ENCODE peak calls at places on chromosomes 2 and 18, in ten cellular contexts. C, A, W, X, N, I, U, F, H and V are unnamed samples. For H3K4me1, the result is how much of the 10 kb centered on the place peaks cover.

GRCh38 chr2:1817256-1818127 is 73.2 kb upstream of the PXDN start:
- DNase-seq in H (peak), N (peak), F (no peak), I (peak), X (peak), C (peak), W (peak), U (peak), A (peak), V (peak)

GRCh38 chr2:94997981-94998920 is 27.3 kb upstream of the MAL start:
- DNase-seq in X (no peak), W (no peak), I (no peak), C (no peak), U (no peak), H (peak), A (no peak), F (no peak), N (no peak), V (no peak)

GRCh38 chr2:134193006-134193405 is 60.9 kb upstream of the MGAT5 start:
- DNase-seq in F (no peak), X (peak), C (no peak), A (no peak), N (peak), H (no peak), U (no peak), W (peak), I (peak), V (no peak)

GRCh38 chr2:48364100-48364499 is 165.9 kb upstream of the STON1 start:
- DNase-seq in H (no peak), F (no peak), N (no peak), X (peak), U (no peak), A (no peak), C (no peak), W (peak), I (no peak), V (no peak)

GRCh38 chr2:86254576-86255538 is 55.6 kb downstream of the MRPL35 start:
- DNase-seq in F (no peak), N (no peak), C (no peak), A (no peak), H (no peak), U (no peak), I (no peak), X (peak), W (no peak), V (peak)

GRCh38 chr18:32530947-32531651 is 60.4 kb upstream of the GAREM1 start:
- DNase-seq in U (no peak), X (peak), A (no peak), C (no peak), N (peak), W (peak), I (peak), F (no peak), H (no peak), V (peak)

GRCh38 chr2:44087714-44088092 is 81.0 kb upstream of the PPM1B start:
- DNase-seq in U (no peak), N (no peak), H (no peak), C (peak), A (no peak), F (no peak), I (no peak), X (no peak), W (no peak), V (peak)

GRCh38 chr18:68466714-68467113 is 248.2 kb downstream of the TMX3 start:
- DNase-seq in A (no peak), I (no peak), H (no peak), N (no peak), U (no peak), F (no peak), X (no peak), W (no peak), C (no peak), V (no peak)

GRCh38 chr2:112065966-112066365 is 10.9 kb downstream of the TMEM87B start:
- DNase-seq in F (no peak), C (no peak), A (no peak), U (no peak), N (peak), W (peak), I (peak), H (no peak), X (peak), V (no peak)

GRCh38 chr2:70367722-70368323 is 66.0 kb upstream of the FAM136A start:
- DNase-seq in W (no peak), H (peak), I (peak), U (peak), A (no peak), N (no peak), F (no peak), C (peak), X (peak), V (peak)

GRCh38 chr2:172195836-172196376 is 93.2 kb upstream of the DLX2 start:
- DNase-seq in H (no peak), C (no peak), N (no peak), I (no peak), W (peak), A (no peak), U (no peak), X (peak), F (no peak), V (peak)

GRCh38 chr18:26133652-26134051 is at the start of gene PSMA8:
- DNase-seq in X (peak), H (peak), C (peak), A (no peak), I (no peak), F (no peak), U (no peak), N (no peak), W (no peak), V (no peak)

GRCh38 chr2:84849271-84849952 is 31.5 kb downstream of the TRABD2A start:
- DNase-seq in F (no peak), A (no peak), C (no peak), W (peak), I (peak), X (peak), N (no peak), H (no peak), U (no peak), V (no peak)

GRCh38 chr2:99725810-99726209 is 236.0 kb upstream of the REV1 start:
- DNase-seq in C (no peak), N (no peak), F (no peak), H (no peak), A (peak), W (peak), X (no peak), I (no peak), U (no peak), V (no peak)
- TF ChIP-seq CTCF in C (peak), N (peak), F (no peak), H (peak), A (peak), W (peak), X (no peak), I (peak), U (no peak), V (no peak)

GRCh38 chr2:68768951-68769350 is 34.3 kb downstream of the ARHGAP25 start:
- DNase-seq in F (no peak), A (no peak), U (no peak), X (no peak), C (no peak), W (no peak), I (no peak), H (no peak), N (no peak), V (no peak)

GRCh38 chr2:68771211-68771721 is 36.7 kb downstream of the ARHGAP25 start:
- DNase-seq in I (peak), N (peak), F (no peak), H (no peak), W (no peak), X (no peak), C (no peak), U (no peak), A (no peak), V (no peak)

GRCh38 chr2:68772109-68772508 is 37.5 kb downstream of the ARHGAP25 start:
- DNase-seq in H (no peak), X (no peak), W (no peak), A (no peak), N (no peak), C (no peak), F (no peak), U (no peak), I (no peak), V (no peak)

GRCh38 chr2:68769586-68770270 is 35.1 kb downstream of the ARHGAP25 start:
- DNase-seq in A (no peak), F (no peak), X (peak), W (no peak), C (no peak), N (no peak), I (peak), H (no peak), U (no peak), V (no peak)

DNA sequence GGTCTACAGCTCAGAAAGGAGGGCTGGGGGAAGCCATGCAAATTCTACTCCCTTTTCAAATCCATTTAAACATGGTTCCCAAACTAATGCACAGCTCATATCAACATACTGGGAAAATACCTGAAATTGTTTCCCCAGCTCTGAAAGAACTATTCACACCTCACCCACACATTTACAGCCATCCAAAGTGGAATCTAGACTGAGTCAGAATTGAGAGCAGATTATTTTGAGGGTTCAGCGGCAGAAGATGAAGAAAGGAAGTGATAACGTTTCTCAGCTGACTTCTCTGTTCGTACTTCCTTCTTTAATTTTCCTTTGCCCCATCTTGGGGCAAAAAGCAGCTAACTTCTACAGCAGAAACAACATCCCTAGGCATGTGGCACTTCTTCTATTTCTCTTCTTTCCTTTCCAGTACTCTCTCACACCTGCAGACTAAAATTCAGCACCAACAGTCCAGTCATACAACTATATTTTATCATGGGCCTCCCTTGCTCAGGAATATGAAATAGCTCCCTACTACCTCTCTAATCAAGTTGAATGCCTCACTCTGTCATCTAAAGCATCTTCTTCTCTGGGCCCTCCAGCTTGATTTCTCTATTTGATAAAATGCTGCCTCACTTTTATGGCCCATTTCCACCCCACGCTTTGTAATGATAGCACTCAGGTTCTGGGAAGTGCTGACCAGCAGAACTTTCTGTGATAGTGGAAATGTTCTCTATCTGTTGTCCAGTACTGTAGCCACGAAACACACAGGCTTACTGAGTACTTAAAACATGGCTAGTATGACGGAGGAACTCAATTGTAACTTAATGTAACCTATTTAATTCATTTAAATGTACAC is 35.9 kb downstream of the ARHGAP25 start:
- DNase-seq in N (peak), I (peak), H (no peak), C (no peak), F (no peak), X (peak), A (no peak), U (no peak), W (no peak), V (no peak)
- H3K4me1 ChIP-seq in N (under half), I (under half), H (under half), C (under half), F (half or more), X (under half), A (under half), U (under half), W (under half), V (under half)

GRCh38 chr18:63237911-63238710 is 81.5 kb downstream of the BCL2 start:
- DNase-seq in W (peak), N (peak), I (peak), X (peak), U (peak), C (peak), A (no peak), F (no peak), H (peak), V (no peak)

GRCh38 chr18:63237486-63237885 is 82.1 kb downstream of the BCL2 start:
- DNase-seq in X (no peak), I (peak), U (no peak), N (no peak), C (no peak), W (peak), H (no peak), F (no peak), A (no peak), V (no peak)

GRCh38 chr18:63240541-63241316 is 78.8 kb downstream of the BCL2 start:
- DNase-seq in A (no peak), I (no peak), H (no peak), N (no peak), C (no peak), U (no peak), X (no peak), F (no peak), W (no peak), V (no peak)

GRCh38 chr18:63236990-63237389 is 82.6 kb downstream of the BCL2 start:
- DNase-seq in N (no peak), C (no peak), W (no peak), H (no peak), A (no peak), U (no peak), X (no peak), I (no peak), F (no peak), V (no peak)

DNA sequence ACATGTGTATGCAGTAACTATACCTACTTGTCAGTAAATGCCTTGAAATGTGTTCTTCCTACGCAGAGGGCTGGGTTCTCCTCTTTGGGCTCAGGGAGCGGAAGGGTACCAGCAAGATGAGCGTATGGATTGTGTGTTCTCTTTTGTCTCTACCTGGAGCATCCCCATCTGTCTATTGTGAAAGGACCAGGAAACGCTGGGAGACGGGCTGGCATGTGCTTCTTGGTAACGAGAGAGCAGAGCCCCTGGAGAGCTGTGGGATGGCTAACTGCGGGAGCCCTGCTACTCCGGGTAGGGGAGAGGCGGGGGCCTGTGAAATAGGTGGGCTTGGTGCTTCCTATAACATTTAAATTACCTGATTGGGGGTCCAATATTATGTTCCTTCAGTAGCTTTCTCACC is 80.9 kb downstream of the BCL2 start:
- DNase-seq in I (peak), A (no peak), F (no peak), N (no peak), X (no peak), W (no peak), H (peak), C (peak), U (no peak), V (no peak)
- H3K9ac ChIP-seq in I (no peak), A (no peak), F (no peak), N (peak), X (no peak), W (no peak), H (no peak), C (no peak), U (no peak), V (peak)

DNA sequence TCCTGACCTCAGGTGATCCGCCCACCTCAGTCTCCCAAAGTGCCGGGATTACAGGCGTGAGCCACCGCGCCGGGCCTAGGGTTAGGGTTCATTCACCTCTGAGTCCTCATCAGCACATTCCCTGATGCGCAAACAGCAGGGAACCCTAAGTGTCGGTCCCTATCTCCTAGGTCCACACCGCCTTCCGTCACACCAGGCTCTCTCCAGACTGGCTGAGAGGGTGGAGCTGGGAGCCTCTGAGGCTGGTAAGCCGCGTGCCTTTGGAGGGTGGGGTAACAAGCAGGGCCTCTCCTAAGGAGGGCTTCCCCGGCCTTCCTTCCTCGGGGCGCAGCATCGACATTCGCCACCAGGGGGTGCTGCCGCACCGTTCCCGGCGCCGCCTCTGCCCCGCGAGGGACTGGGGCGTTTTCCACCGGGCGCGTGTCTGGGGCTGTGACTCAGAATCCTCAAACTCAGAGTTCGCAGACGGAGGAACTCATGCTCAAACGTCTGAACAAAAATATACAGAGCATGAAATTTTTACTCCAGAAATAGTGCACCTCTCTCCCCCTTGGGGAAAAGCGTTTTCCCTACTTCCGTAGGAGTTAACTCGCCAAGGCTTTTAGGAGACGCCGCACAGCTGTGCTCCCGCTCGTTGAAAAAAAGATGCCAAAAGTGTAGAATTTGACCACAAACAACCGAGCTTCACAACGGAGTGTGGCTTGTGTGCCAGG is 63.9 kb upstream of the ASAP2 start:
- DNase-seq in A (peak), I (peak), H (peak), W (peak), C (peak), F (no peak), N (peak), X (peak), U (peak), V (peak)
- TF ChIP-seq CTCF in A (peak), I (peak), H (peak), W (peak), C (peak), F (peak), N (peak), X (peak), U (peak), V (peak)

GRCh38 chr2:715847-716573 is 38.8 kb upstream of the TMEM18 start:
- DNase-seq in F (no peak), U (peak), W (peak), N (no peak), H (no peak), A (peak), X (no peak), C (peak), I (no peak), V (no peak)
- H3K4me1 ChIP-seq in F (under half), U (under half), W (under half), N (under half), H (under half), A (under half), X (under half), C (under half), I (under half), V (under half)

GRCh38 chr2:14418110-14418509 is 214.4 kb upstream of the LRATD1 start:
- DNase-seq in W (no peak), A (no peak), N (peak), I (peak), H (no peak), U (no peak), X (no peak), F (no peak), C (no peak), V (no peak)

GRCh38 chr2:14422426-14422825 is 210.1 kb upstream of the LRATD1 start:
- DNase-seq in A (no peak), N (no peak), U (no peak), H (no peak), W (peak), C (no peak), F (no peak), I (no peak), X (no peak), V (no peak)

GRCh38 chr2:14423145-14423906 is 209.2 kb upstream of the LRATD1 start:
- DNase-seq in A (no peak), U (no peak), H (no peak), F (no peak), I (peak), N (no peak), C (no peak), W (peak), X (no peak), V (peak)

GRCh38 chr2:14417586-14417985 is 214.9 kb upstream of the LRATD1 start:
- DNase-seq in I (peak), F (no peak), H (no peak), W (no peak), X (no peak), N (peak), A (no peak), U (no peak), C (no peak), V (no peak)

GRCh38 chr2:14420851-14421250 is 211.7 kb upstream of the LRATD1 start:
- DNase-seq in X (peak), C (no peak), F (no peak), U (no peak), I (peak), H (no peak), N (peak), A (no peak), W (peak), V (no peak)
- H3K9ac ChIP-seq in X (no peak), C (no peak), F (no peak), U (no peak), I (no peak), H (no peak), N (no peak), A (no peak), W (no peak), V (no peak)

GRCh38 chr18:79354350-79354749 is 41.4 kb upstream of the NFATC1 start:
- DNase-seq in A (no peak), W (no peak), X (no peak), N (no peak), C (no peak), U (no peak), F (no peak), H (no peak), I (no peak), V (no peak)

GRCh38 chr18:79355433-79356335 is 40.0 kb upstream of the NFATC1 start:
- DNase-seq in H (no peak), U (no peak), C (no peak), I (no peak), W (no peak), F (no peak), N (no peak), X (no peak), A (no peak), V (no peak)

GRCh38 chr18:79356435-79356834 is 39.3 kb upstream of the NFATC1 start:
- DNase-seq in U (no peak), I (no peak), C (peak), N (no peak), H (no peak), F (peak), A (no peak), X (no peak), W (no peak), V (no peak)

GRCh38 chr18:79352432-79352831 is 43.3 kb upstream of the NFATC1 start:
- DNase-seq in C (no peak), W (no peak), I (no peak), N (no peak), H (no peak), F (no peak), A (no peak), U (no peak), X (no peak), V (no peak)

DNA sequence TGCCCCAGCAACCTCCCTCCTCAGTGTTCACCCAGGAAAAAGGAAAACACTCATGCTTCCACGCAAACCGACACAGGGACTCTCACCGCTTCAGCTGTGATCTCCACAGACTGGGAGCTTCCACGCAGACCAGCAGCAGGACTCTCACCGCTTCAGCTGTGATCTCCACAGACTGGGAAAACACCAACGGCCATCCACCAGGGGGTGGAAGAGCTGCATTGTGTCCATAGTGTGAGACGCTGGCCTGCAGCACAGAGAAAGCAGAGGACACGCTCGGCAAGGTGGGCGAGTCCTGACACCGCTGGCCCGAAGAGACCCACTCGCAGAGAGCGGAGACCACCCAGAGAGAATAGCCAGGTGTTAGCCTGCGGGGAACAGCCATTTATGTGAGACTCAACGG is 42.5 kb upstream of the NFATC1 start:
- DNase-seq in A (peak), C (peak), N (no peak), X (no peak), W (peak), U (no peak), I (no peak), F (no peak), H (peak), V (no peak)
- TF ChIP-seq CTCF in A (peak), C (peak), N (peak), X (no peak), W (peak), U (peak), I (peak), F (no peak), H (peak), V (no peak)